ENCODE peak calls at places on chromosomes 12 and 14, in six cellular contexts. One of them, this sample, is unnamed.

GRCh38 chr14:93331375-93332031 is 1.3 kb downstream of the BTBD7 start:
- DNase-seq in uterus: peak
- DNase-seq in WTC11: no peak
- DNase-seq in upper lobe of right lung: peak
- DNase-seq in cardiac fibroblast: no peak
- DNase-seq in fibroblast of the aortic adventitia: no peak
- DNase-seq in this sample: no peak

GRCh38 chr12:817941-818600 is 65.7 kb downstream of the WNK1 start:
- DNase-seq in uterus: no peak
- DNase-seq in WTC11: no peak
- DNase-seq in upper lobe of right lung: no peak
- DNase-seq in cardiac fibroblast: no peak
- DNase-seq in fibroblast of the aortic adventitia: no peak
- DNase-seq in this sample: no peak

GRCh38 chr12:116594325-116595038 is 35.3 kb downstream of the MAP1LC3B2 start:
- DNase-seq in uterus: no peak
- DNase-seq in WTC11: no peak
- DNase-seq in upper lobe of right lung: peak
- DNase-seq in cardiac fibroblast: no peak
- DNase-seq in fibroblast of the aortic adventitia: no peak
- DNase-seq in this sample: no peak

GRCh38 chr12:11805043-11805442 is 155.6 kb downstream of the ETV6 start:
- DNase-seq in uterus: no peak
- DNase-seq in WTC11: no peak
- DNase-seq in upper lobe of right lung: no peak
- DNase-seq in cardiac fibroblast: no peak
- DNase-seq in fibroblast of the aortic adventitia: no peak
- DNase-seq in this sample: no peak

GRCh38 chr12:50285253-50285652 is 1.9 kb upstream of the LIMA1 start:
- DNase-seq in uterus: no peak
- DNase-seq in WTC11: no peak
- DNase-seq in upper lobe of right lung: no peak
- DNase-seq in cardiac fibroblast: no peak
- DNase-seq in fibroblast of the aortic adventitia: no peak
- DNase-seq in this sample: no peak

GRCh38 chr12:15995801-15996200 is 84.7 kb downstream of the DERA start:
- DNase-seq in uterus: no peak
- DNase-seq in WTC11: no peak
- DNase-seq in upper lobe of right lung: no peak
- DNase-seq in cardiac fibroblast: no peak
- DNase-seq in fibroblast of the aortic adventitia: no peak
- DNase-seq in this sample: no peak

GRCh38 chr12:67426067-67426466 is 156.9 kb downstream of the CAND1 start:
- DNase-seq in uterus: no peak
- DNase-seq in WTC11: no peak
- DNase-seq in upper lobe of right lung: no peak
- DNase-seq in cardiac fibroblast: peak
- DNase-seq in fibroblast of the aortic adventitia: peak
- DNase-seq in this sample: no peak

GRCh38 chr12:51322452-51322851 is 1.5 kb downstream of the BIN2 start:
- DNase-seq in uterus: no peak
- DNase-seq in WTC11: no peak
- DNase-seq in upper lobe of right lung: no peak
- DNase-seq in cardiac fibroblast: no peak
- DNase-seq in fibroblast of the aortic adventitia: no peak
- DNase-seq in this sample: no peak

GRCh38 chr14:23300687-23301223 is 1.9 kb downstream of the PPP1R3E start:
- DNase-seq in uterus: peak
- DNase-seq in WTC11: no peak
- DNase-seq in upper lobe of right lung: no peak
- DNase-seq in cardiac fibroblast: peak
- DNase-seq in fibroblast of the aortic adventitia: no peak
- DNase-seq in this sample: no peak

GRCh38 chr14:72444701-72445100 is 449.2 kb downstream of the DPF3 start:
- DNase-seq in uterus: no peak
- DNase-seq in WTC11: no peak
- DNase-seq in upper lobe of right lung: no peak
- DNase-seq in cardiac fibroblast: no peak
- DNase-seq in fibroblast of the aortic adventitia: no peak
- DNase-seq in this sample: no peak

GRCh38 chr12:103928736-103929050 is 1.5 kb upstream of the HSP90B1 start:
- DNase-seq in uterus: peak
- DNase-seq in WTC11: no peak
- DNase-seq in upper lobe of right lung: no peak
- DNase-seq in cardiac fibroblast: no peak
- DNase-seq in fibroblast of the aortic adventitia: no peak
- DNase-seq in this sample: no peak

GRCh38 chr14:72714871-72715214 is 179.1 kb downstream of the DPF3 start:
- DNase-seq in uterus: no peak
- DNase-seq in WTC11: no peak
- DNase-seq in upper lobe of right lung: peak
- DNase-seq in cardiac fibroblast: no peak
- DNase-seq in fibroblast of the aortic adventitia: no peak
- DNase-seq in this sample: no peak

GRCh38 chr12:570949-571794 is 92.1 kb downstream of the NINJ2 start:
- DNase-seq in uterus: peak
- DNase-seq in WTC11: peak
- DNase-seq in upper lobe of right lung: peak
- DNase-seq in cardiac fibroblast: peak
- DNase-seq in fibroblast of the aortic adventitia: peak
- DNase-seq in this sample: no peak

GRCh38 chr12:122866950-122867607 is 28.8 kb downstream of the VPS37B start:
- DNase-seq in uterus: no peak
- DNase-seq in WTC11: peak
- DNase-seq in upper lobe of right lung: peak
- DNase-seq in cardiac fibroblast: no peak
- DNase-seq in fibroblast of the aortic adventitia: no peak
- DNase-seq in this sample: no peak

GRCh38 chr12:39959016-39959415 is 146.9 kb downstream of the SLC2A13 start:
- DNase-seq in uterus: no peak
- DNase-seq in WTC11: no peak
- DNase-seq in upper lobe of right lung: no peak
- DNase-seq in cardiac fibroblast: no peak
- DNase-seq in fibroblast of the aortic adventitia: no peak
- DNase-seq in this sample: no peak

GRCh38 chr14:38248629-38249028 is 7.3 kb downstream of the CLEC14A start:
- DNase-seq in uterus: no peak
- DNase-seq in WTC11: no peak
- DNase-seq in upper lobe of right lung: no peak
- DNase-seq in cardiac fibroblast: no peak
- DNase-seq in fibroblast of the aortic adventitia: no peak
- DNase-seq in this sample: no peak

GRCh38 chr14:76304536-76305473 is 71.1 kb upstream of the ESRRB start:
- DNase-seq in uterus: no peak
- DNase-seq in WTC11: no peak
- DNase-seq in upper lobe of right lung: no peak
- DNase-seq in cardiac fibroblast: no peak
- DNase-seq in fibroblast of the aortic adventitia: no peak
- DNase-seq in this sample: peak

GRCh38 chr14:97580923-97581495 is 783.8 kb downstream of the VRK1 start:
- DNase-seq in uterus: no peak
- DNase-seq in WTC11: peak
- DNase-seq in upper lobe of right lung: no peak
- DNase-seq in cardiac fibroblast: no peak
- DNase-seq in fibroblast of the aortic adventitia: no peak
- DNase-seq in this sample: no peak

GRCh38 chr12:84599539-84599938 is 313.1 kb downstream of the SLC6A15 start:
- DNase-seq in uterus: no peak
- DNase-seq in WTC11: no peak
- DNase-seq in upper lobe of right lung: no peak
- DNase-seq in cardiac fibroblast: peak
- DNase-seq in fibroblast of the aortic adventitia: peak
- DNase-seq in this sample: no peak

GRCh38 chr14:101360045-101360931 is 201.0 kb upstream of the DIO3 start:
- DNase-seq in uterus: peak
- DNase-seq in WTC11: no peak
- DNase-seq in upper lobe of right lung: no peak
- DNase-seq in cardiac fibroblast: no peak
- DNase-seq in fibroblast of the aortic adventitia: no peak
- DNase-seq in this sample: peak

DNA sequence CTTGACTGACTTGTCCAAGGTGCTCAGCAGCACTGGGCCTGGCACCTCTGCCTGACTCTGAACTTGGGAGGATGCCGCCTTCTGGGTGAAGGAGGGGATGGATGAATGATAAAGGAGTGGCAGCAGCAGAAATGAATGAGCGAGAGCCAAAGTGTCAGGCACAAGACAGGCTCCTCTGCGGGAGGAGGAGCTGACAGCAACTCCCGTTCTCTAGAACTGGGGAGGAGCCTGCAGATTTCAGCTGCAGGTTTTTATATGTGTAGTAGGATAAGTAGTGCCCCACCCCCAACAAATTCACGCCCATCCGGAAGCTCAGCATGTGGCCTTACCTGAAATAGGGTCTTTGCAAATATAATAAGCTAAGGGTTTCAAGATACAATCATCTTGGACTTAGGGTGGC is 33.1 kb downstream of the SLC8B1 start:
- DNase-seq in uterus: no peak
- DNase-seq in WTC11: no peak
- DNase-seq in upper lobe of right lung: no peak
- DNase-seq in cardiac fibroblast: no peak
- DNase-seq in fibroblast of the aortic adventitia: no peak
- DNase-seq in this sample: no peak
- TF ChIP-seq CTCF in uterus: no peak
- TF ChIP-seq CTCF in WTC11: no peak
- TF ChIP-seq CTCF in upper lobe of right lung: no peak
- TF ChIP-seq CTCF in cardiac fibroblast: no peak
- TF ChIP-seq CTCF in fibroblast of the aortic adventitia: no peak
- TF ChIP-seq CTCF in this sample: no peak

GRCh38 chr14:69287096-69287991 is 27.4 kb downstream of the GALNT16 start:
- DNase-seq in uterus: no peak
- DNase-seq in WTC11: no peak
- DNase-seq in upper lobe of right lung: no peak
- DNase-seq in cardiac fibroblast: no peak
- DNase-seq in fibroblast of the aortic adventitia: no peak
- DNase-seq in this sample: no peak

GRCh38 chr14:69288956-69289705 is 29.2 kb downstream of the GALNT16 start:
- DNase-seq in uterus: no peak
- DNase-seq in WTC11: no peak
- DNase-seq in upper lobe of right lung: peak
- DNase-seq in cardiac fibroblast: no peak
- DNase-seq in fibroblast of the aortic adventitia: no peak
- DNase-seq in this sample: no peak

GRCh38 chr14:69289811-69290520 is 30.0 kb downstream of the GALNT16 start:
- DNase-seq in uterus: no peak
- DNase-seq in WTC11: no peak
- DNase-seq in upper lobe of right lung: no peak
- DNase-seq in cardiac fibroblast: no peak
- DNase-seq in fibroblast of the aortic adventitia: no peak
- DNase-seq in this sample: no peak

GRCh38 chr14:69285661-69286255 is 25.8 kb downstream of the GALNT16 start:
- DNase-seq in uterus: no peak
- DNase-seq in WTC11: no peak
- DNase-seq in upper lobe of right lung: no peak
- DNase-seq in cardiac fibroblast: no peak
- DNase-seq in fibroblast of the aortic adventitia: no peak
- DNase-seq in this sample: no peak

DNA sequence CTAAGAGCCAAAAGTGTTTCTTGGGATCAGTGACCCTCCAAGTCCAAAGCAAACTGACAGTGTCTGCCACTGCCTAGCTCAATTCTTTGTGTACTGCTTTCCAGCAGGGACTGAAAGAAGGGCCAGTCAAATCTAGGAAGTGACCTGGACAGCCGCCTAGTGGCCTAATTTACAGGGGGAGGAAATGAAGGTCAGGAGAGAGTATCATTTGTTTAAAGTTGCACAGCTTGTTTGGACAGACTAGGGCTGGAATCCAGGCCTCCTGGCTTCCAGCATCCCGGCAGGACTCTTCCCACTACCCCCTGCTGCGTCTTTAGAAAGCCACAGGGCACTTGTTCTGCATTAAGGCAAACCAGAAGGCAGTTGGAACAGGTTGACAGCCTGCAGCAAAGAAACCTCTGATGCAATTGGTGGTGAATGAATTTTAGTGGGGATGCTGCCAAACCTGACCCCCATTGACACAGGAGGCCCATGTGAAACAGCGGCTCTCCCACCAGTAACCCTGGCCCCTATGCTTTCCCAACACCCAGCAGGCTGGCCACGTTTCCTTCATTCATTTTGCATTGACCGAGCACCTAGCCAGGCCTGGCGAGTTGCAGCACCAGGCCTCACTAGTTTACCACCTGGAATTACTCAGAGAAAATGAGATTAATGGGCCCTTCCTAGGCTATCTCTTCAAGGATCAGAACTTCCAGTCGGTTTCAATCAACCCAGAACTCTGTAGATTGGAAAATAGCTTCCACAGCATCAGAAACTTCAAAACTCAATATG is 28.2 kb downstream of the GALNT16 start:
- DNase-seq in uterus: peak
- DNase-seq in WTC11: no peak
- DNase-seq in upper lobe of right lung: no peak
- DNase-seq in cardiac fibroblast: peak
- DNase-seq in fibroblast of the aortic adventitia: peak
- DNase-seq in this sample: no peak
- TF ChIP-seq CTCF in uterus: peak
- TF ChIP-seq CTCF in WTC11: no peak
- TF ChIP-seq CTCF in upper lobe of right lung: peak
- TF ChIP-seq CTCF in cardiac fibroblast: peak
- TF ChIP-seq CTCF in fibroblast of the aortic adventitia: peak
- TF ChIP-seq CTCF in this sample: peak

DNA sequence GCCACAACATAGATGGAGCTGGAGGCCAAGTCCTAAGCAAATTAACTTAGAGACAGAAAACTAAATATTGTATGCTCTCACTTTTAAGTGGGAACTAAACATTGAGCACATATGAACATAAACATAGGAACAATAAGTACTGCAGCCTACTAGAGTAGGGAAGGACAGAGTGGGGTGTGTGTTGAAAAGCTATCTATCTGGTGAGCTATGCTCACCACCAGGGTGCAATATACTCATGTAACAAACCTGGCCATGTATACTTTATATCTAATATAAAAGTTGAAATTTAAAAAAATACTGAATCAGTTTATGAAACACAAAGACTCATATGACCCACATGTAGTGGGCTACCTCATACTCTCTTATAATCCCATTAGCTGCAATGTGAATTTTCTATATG is 1305.0 kb downstream of the LRFN5 start:
- DNase-seq in uterus: no peak
- DNase-seq in WTC11: no peak
- DNase-seq in upper lobe of right lung: no peak
- DNase-seq in cardiac fibroblast: peak
- DNase-seq in fibroblast of the aortic adventitia: peak
- DNase-seq in this sample: no peak
- TF ChIP-seq CTCF in uterus: no peak
- TF ChIP-seq CTCF in WTC11: no peak
- TF ChIP-seq CTCF in upper lobe of right lung: no peak
- TF ChIP-seq CTCF in cardiac fibroblast: no peak
- TF ChIP-seq CTCF in fibroblast of the aortic adventitia: peak
- TF ChIP-seq CTCF in this sample: peak

DNA sequence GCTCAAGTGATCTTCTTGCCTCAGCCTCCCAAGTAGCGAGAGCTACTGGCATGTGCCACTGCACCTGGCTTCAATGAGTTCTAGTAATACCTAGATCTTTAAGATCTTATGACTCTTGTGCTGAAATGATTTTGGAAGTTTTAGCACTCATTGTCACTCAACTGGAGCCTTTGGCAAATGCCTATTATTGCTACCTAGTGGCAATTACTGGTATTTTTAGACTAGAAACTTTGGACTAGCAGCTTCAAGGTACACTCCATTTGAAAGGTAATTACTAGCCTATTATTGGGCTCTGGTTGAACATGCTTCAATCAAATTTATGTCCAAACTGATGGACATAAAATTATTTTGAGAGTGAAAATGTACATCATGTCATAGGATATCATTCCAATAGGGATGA is 80.7 kb upstream of the MUCL1 start:
- DNase-seq in uterus: no peak
- DNase-seq in WTC11: no peak
- DNase-seq in upper lobe of right lung: no peak
- DNase-seq in cardiac fibroblast: no peak
- DNase-seq in fibroblast of the aortic adventitia: no peak
- DNase-seq in this sample: no peak
- TF ChIP-seq CTCF in uterus: no peak
- TF ChIP-seq CTCF in WTC11: no peak
- TF ChIP-seq CTCF in upper lobe of right lung: no peak
- TF ChIP-seq CTCF in cardiac fibroblast: no peak
- TF ChIP-seq CTCF in fibroblast of the aortic adventitia: no peak
- TF ChIP-seq CTCF in this sample: no peak